ENCODE peak calls at places on chromosome 4, in seven cellular contexts. One of them, this sample, is unnamed.

GRCh38 chr4:119730644-119730995 is 102.0 kb upstream of the PDE5A start:
- DNase-seq in choroid plexus epithelial cell: peak
- DNase-seq in heart right ventricle: no peak
- DNase-seq in psoas muscle: no peak
- DNase-seq in astrocyte of the spinal cord: no peak
- DNase-seq in fibroblast of pulmonary artery: no peak
- DNase-seq in suprapubic skin: no peak
- DNase-seq in this sample: no peak

GRCh38 chr4:121278811-121279368 is 101.9 kb downstream of the QRFPR start:
- DNase-seq in choroid plexus epithelial cell: peak
- DNase-seq in heart right ventricle: no peak
- DNase-seq in psoas muscle: no peak
- DNase-seq in astrocyte of the spinal cord: peak
- DNase-seq in fibroblast of pulmonary artery: peak
- DNase-seq in suprapubic skin: no peak
- DNase-seq in this sample: peak

GRCh38 chr4:123304151-123305021 is 92.2 kb upstream of the SPRY1 start:
- DNase-seq in choroid plexus epithelial cell: peak
- DNase-seq in heart right ventricle: no peak
- DNase-seq in psoas muscle: peak
- DNase-seq in astrocyte of the spinal cord: no peak
- DNase-seq in fibroblast of pulmonary artery: no peak
- DNase-seq in suprapubic skin: no peak
- DNase-seq in this sample: no peak

GRCh38 chr4:144575181-144575580 is 70.8 kb upstream of the HHIP start:
- DNase-seq in choroid plexus epithelial cell: no peak
- DNase-seq in heart right ventricle: no peak
- DNase-seq in psoas muscle: no peak
- DNase-seq in astrocyte of the spinal cord: no peak
- DNase-seq in fibroblast of pulmonary artery: peak
- DNase-seq in suprapubic skin: no peak
- DNase-seq in this sample: no peak

GRCh38 chr4:68152411-68152810 is 22.7 kb upstream of the TMPRSS11F start:
- DNase-seq in choroid plexus epithelial cell: no peak
- DNase-seq in heart right ventricle: no peak
- DNase-seq in psoas muscle: no peak
- DNase-seq in astrocyte of the spinal cord: peak
- DNase-seq in fibroblast of pulmonary artery: peak
- DNase-seq in suprapubic skin: no peak
- DNase-seq in this sample: no peak

GRCh38 chr4:114921790-114922581 is 191.4 kb downstream of the NDST4 start:
- DNase-seq in choroid plexus epithelial cell: peak
- DNase-seq in heart right ventricle: no peak
- DNase-seq in psoas muscle: no peak
- DNase-seq in astrocyte of the spinal cord: peak
- DNase-seq in fibroblast of pulmonary artery: no peak
- DNase-seq in suprapubic skin: no peak
- DNase-seq in this sample: no peak

GRCh38 chr4:117574085-117574484 is 460.2 kb upstream of the NDST3 start:
- DNase-seq in choroid plexus epithelial cell: no peak
- DNase-seq in heart right ventricle: no peak
- DNase-seq in psoas muscle: no peak
- DNase-seq in astrocyte of the spinal cord: no peak
- DNase-seq in fibroblast of pulmonary artery: no peak
- DNase-seq in suprapubic skin: no peak
- DNase-seq in this sample: no peak

GRCh38 chr4:15765910-15766703 is 12.0 kb upstream of the CD38 start:
- DNase-seq in choroid plexus epithelial cell: peak
- DNase-seq in heart right ventricle: no peak
- DNase-seq in psoas muscle: no peak
- DNase-seq in astrocyte of the spinal cord: no peak
- DNase-seq in fibroblast of pulmonary artery: no peak
- DNase-seq in suprapubic skin: no peak
- DNase-seq in this sample: no peak

GRCh38 chr4:103306870-103307345 is 108.8 kb upstream of the CENPE start:
- DNase-seq in choroid plexus epithelial cell: peak
- DNase-seq in heart right ventricle: no peak
- DNase-seq in psoas muscle: no peak
- DNase-seq in astrocyte of the spinal cord: no peak
- DNase-seq in fibroblast of pulmonary artery: peak
- DNase-seq in suprapubic skin: no peak
- DNase-seq in this sample: no peak

GRCh38 chr4:121863787-121864186 is 6.5 kb downstream of the BBS7 start:
- DNase-seq in choroid plexus epithelial cell: peak
- DNase-seq in heart right ventricle: no peak
- DNase-seq in psoas muscle: no peak
- DNase-seq in astrocyte of the spinal cord: peak
- DNase-seq in fibroblast of pulmonary artery: no peak
- DNase-seq in suprapubic skin: no peak
- DNase-seq in this sample: no peak

GRCh38 chr4:123699823-123700822 is 303.5 kb downstream of the SPRY1 start:
- DNase-seq in choroid plexus epithelial cell: peak
- DNase-seq in heart right ventricle: no peak
- DNase-seq in psoas muscle: no peak
- DNase-seq in astrocyte of the spinal cord: peak
- DNase-seq in fibroblast of pulmonary artery: peak
- DNase-seq in suprapubic skin: no peak
- DNase-seq in this sample: peak

DNA sequence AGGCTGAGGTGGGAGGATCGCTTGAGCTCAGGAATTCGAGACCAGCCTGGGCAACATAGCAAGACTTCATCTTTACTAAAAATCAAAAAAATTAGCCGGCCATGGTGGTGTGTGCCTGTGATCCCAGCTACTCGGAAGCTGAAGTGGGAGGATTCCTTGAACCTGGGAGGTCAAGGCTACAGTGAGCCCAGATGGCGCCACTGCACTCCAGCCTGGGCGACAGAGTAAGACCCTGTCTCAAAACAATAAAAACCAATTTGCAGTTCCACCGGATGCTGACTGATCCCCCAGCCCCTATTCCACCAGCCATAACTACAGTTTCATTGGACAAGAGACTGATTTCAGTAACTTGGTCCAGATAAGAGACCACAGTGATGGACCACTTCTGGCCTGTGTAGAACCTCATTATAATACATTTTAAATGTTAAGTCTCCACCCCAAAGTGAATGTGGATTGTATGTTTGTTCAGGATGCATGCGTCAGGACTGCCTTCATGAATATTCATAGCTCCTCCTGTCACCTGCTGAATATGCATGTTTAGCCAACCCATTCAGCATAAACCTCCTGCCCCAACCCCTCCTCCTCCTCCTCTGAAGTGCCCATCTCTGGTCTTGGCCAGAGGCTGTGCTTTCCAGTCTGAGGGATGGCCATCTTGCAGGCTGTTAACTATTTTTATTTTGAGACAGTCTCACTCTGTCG is 2.3 kb upstream of the SLBP start:
- DNase-seq in choroid plexus epithelial cell: no peak
- DNase-seq in heart right ventricle: no peak
- DNase-seq in psoas muscle: no peak
- DNase-seq in astrocyte of the spinal cord: no peak
- DNase-seq in fibroblast of pulmonary artery: no peak
- DNase-seq in suprapubic skin: no peak
- DNase-seq in this sample: no peak
- H3K4me3 ChIP-seq in choroid plexus epithelial cell: no peak
- H3K4me3 ChIP-seq in heart right ventricle: no peak
- H3K4me3 ChIP-seq in psoas muscle: no peak
- H3K4me3 ChIP-seq in astrocyte of the spinal cord: no peak
- H3K4me3 ChIP-seq in fibroblast of pulmonary artery: no peak
- H3K4me3 ChIP-seq in suprapubic skin: no peak
- H3K4me3 ChIP-seq in this sample: no peak

GRCh38 chr4:1010522-1011021 is 854 bp upstream of the FGFRL1 start:
- DNase-seq in choroid plexus epithelial cell: peak
- DNase-seq in heart right ventricle: peak
- DNase-seq in psoas muscle: peak
- DNase-seq in astrocyte of the spinal cord: peak
- DNase-seq in fibroblast of pulmonary artery: peak
- DNase-seq in suprapubic skin: peak
- DNase-seq in this sample: peak
- H3K4me3 ChIP-seq in choroid plexus epithelial cell: peak
- H3K4me3 ChIP-seq in heart right ventricle: peak
- H3K4me3 ChIP-seq in psoas muscle: peak
- H3K4me3 ChIP-seq in astrocyte of the spinal cord: peak
- H3K4me3 ChIP-seq in fibroblast of pulmonary artery: peak
- H3K4me3 ChIP-seq in suprapubic skin: peak
- H3K4me3 ChIP-seq in this sample: peak

GRCh38 chr4:2756691-2757350 is 685 bp upstream of the TNIP2 start:
- DNase-seq in choroid plexus epithelial cell: no peak
- DNase-seq in heart right ventricle: no peak
- DNase-seq in psoas muscle: peak
- DNase-seq in astrocyte of the spinal cord: no peak
- DNase-seq in fibroblast of pulmonary artery: peak
- DNase-seq in suprapubic skin: no peak
- DNase-seq in this sample: no peak
- H3K4me3 ChIP-seq in choroid plexus epithelial cell: peak
- H3K4me3 ChIP-seq in heart right ventricle: peak
- H3K4me3 ChIP-seq in psoas muscle: peak
- H3K4me3 ChIP-seq in astrocyte of the spinal cord: peak
- H3K4me3 ChIP-seq in fibroblast of pulmonary artery: peak
- H3K4me3 ChIP-seq in suprapubic skin: peak
- H3K4me3 ChIP-seq in this sample: peak

DNA sequence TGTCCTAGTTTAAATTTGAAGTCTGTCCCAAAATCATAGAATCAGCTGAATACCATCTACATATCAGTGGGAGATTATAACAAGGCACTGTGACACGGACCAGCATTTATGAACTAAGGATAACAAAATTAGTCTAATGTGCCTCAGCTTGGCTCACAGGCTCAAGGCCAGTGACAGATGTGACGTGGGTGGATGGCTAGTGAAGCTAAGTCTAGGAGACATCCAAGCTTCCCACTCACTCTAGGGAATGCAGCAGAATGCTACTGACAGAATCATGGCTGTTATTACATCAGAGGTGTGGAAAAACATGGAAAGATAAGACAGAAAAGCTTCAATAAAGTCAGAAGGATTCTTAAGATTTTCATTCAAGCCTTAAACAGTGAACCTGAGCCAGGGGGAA is 329.9 kb downstream of the NAF1 start:
- DNase-seq in choroid plexus epithelial cell: no peak
- DNase-seq in heart right ventricle: no peak
- DNase-seq in psoas muscle: no peak
- DNase-seq in astrocyte of the spinal cord: no peak
- DNase-seq in fibroblast of pulmonary artery: no peak
- DNase-seq in suprapubic skin: no peak
- DNase-seq in this sample: no peak
- H3K4me3 ChIP-seq in choroid plexus epithelial cell: no peak
- H3K4me3 ChIP-seq in heart right ventricle: no peak
- H3K4me3 ChIP-seq in psoas muscle: no peak
- H3K4me3 ChIP-seq in astrocyte of the spinal cord: no peak
- H3K4me3 ChIP-seq in fibroblast of pulmonary artery: no peak
- H3K4me3 ChIP-seq in suprapubic skin: no peak
- H3K4me3 ChIP-seq in this sample: no peak

This sample was measured in AG09309.